ENCODE peak calls at places on chromosome 4, in eight cellular contexts. K is transverse colon, F is HCT116, G is breast epithelium, V is Panc1, I is esophagus muscularis mucosa, S is K562, Z is sigmoid colon. B is an unnamed sample.

GRCh38 chr4:103011378-103012025 is 8.0 kb downstream of the SLC9B1 start:
- DNase-seq in K (peak; percentile 75), I (no peak), Z (no peak), G (no peak), S (peak; percentile 17), V (no peak), F (no peak), B (no peak)

GRCh38 chr4:56803473-56803872 is 18.0 kb downstream of the SPINK2 start:
- DNase-seq in F (no peak), I (no peak), G (no peak), Z (no peak), V (no peak), K (no peak), S (no peak), B (no peak)

GRCh38 chr4:121150486-121150885 is 13.6 kb downstream of the TNIP3 start:
- DNase-seq in S (no peak), Z (no peak), I (no peak), K (no peak), G (no peak), F (no peak), V (no peak), B (no peak)

GRCh38 chr4:24858550-24858949 is 54.3 kb downstream of the CCDC149 start:
- DNase-seq in K (no peak), Z (no peak), I (no peak), V (no peak), S (no peak), F (no peak), G (no peak), B (no peak)

GRCh38 chr4:63582997-63583396 is 826.3 kb downstream of the TECRL start:
- DNase-seq in V (no peak), Z (no peak), K (no peak), G (no peak), F (no peak), S (no peak), I (no peak), B (no peak)

GRCh38 chr4:168589154-168589553 is 92.3 kb downstream of the PALLD start:
- DNase-seq in K (no peak), I (no peak), F (peak; percentile 94), Z (no peak), G (no peak), S (no peak), V (no peak), B (no peak)

GRCh38 chr4:15020502-15021286 is 18.4 kb downstream of the CPEB2 start:
- DNase-seq in K (no peak), S (no peak), Z (no peak), G (no peak), F (no peak), I (no peak), V (no peak), B (no peak)

GRCh38 chr4:24897639-24898038 is 15.2 kb downstream of the CCDC149 start:
- DNase-seq in S (no peak), G (no peak), I (no peak), Z (no peak), V (no peak), K (no peak), F (no peak), B (no peak)

GRCh38 chr4:151690884-151691283 is 69.9 kb downstream of the GATB start:
- DNase-seq in I (no peak), Z (no peak), K (no peak), G (no peak), S (no peak), V (no peak), F (no peak), B (no peak)

GRCh38 chr4:152443859-152444258 is 92.0 kb downstream of the FBXW7 start:
- DNase-seq in S (no peak), K (no peak), V (no peak), G (no peak), Z (no peak), I (no peak), F (no peak), B (no peak)

GRCh38 chr4:73452953-73453700 is 17.1 kb downstream of the AFP start:
- DNase-seq in S (no peak), I (no peak), V (no peak), Z (no peak), F (no peak), G (no peak), K (peak; percentile 56), B (no peak)

GRCh38 chr4:76570141-76570989 is 135.3 kb downstream of the SHROOM3 start:
- DNase-seq in F (no peak), V (peak; percentile 78), Z (no peak), K (no peak), S (no peak), I (no peak), G (no peak), B (no peak)

GRCh38 chr4:15575951-15576350 is 79.2 kb downstream of the FBXL5 start:
- DNase-seq in Z (no peak), S (no peak), F (no peak), I (no peak), K (no peak), G (no peak), V (no peak), B (no peak)

GRCh38 chr4:184751585-184751956 is 17.7 kb upstream of the CENPU start:
- DNase-seq in F (no peak), Z (no peak), V (no peak), I (no peak), K (no peak), S (no peak), G (no peak), B (no peak)

GRCh38 chr4:6225469-6225868 is 25.1 kb upstream of the JAKMIP1 start:
- DNase-seq in S (peak; percentile 35), K (no peak), Z (peak; percentile 35), F (no peak), I (no peak), V (no peak), G (peak; percentile 17), B (no peak)

GRCh38 chr4:65825121-65825520 is 154.8 kb upstream of the EPHA5 start:
- DNase-seq in Z (no peak), K (no peak), V (no peak), S (no peak), I (no peak), F (no peak), G (no peak), B (no peak)

GRCh38 chr4:174217273-174218126 is 66.0 kb downstream of the FBXO8 start:
- DNase-seq in S (no peak), F (no peak), I (no peak), V (no peak), K (no peak), G (no peak), Z (no peak), B (no peak)

DNA sequence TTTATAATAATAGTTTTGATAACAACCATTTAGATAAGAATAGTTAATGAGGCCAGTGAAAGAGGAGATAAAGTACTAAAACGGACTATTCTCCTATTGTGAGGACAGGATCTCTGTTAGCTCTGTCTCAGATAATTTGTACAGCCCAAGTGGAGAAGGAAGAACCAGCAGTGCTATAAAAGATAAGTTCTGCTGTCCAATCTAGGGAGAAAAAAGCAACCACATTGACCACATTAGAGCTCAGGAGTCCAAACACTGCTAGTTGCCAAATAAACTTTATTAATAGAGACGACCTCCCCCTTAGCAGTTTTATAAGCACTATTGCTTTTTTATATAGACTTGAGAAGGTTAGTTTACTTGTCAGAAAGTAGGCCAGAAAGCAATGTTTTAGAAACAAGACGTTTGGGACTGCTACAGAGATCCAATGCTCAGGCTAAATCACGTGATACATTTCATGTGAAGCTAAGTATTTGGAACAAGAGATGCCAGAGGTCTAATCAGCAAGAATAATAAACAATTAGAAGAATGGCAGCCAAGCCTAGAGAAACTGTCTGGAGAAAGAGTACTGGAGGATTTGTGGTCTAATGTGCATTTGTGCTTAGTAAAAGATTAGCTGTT is 15.9 kb downstream of the IL15 start:
- DNase-seq in F (no peak), S (no peak), I (no peak), K (no peak), G (no peak), Z (no peak), V (no peak), B (no peak)
- TF ChIP-seq POLR2AphosphoS5 in F (no peak), S (no peak), I (no peak), K (no peak), G (no peak), Z (no peak), V (no peak), B (no peak)

GRCh38 chr4:38950734-38951133 is 81.5 kb downstream of the TMEM156 start:
- DNase-seq in S (no peak), Z (no peak), K (no peak), F (no peak), I (no peak), G (no peak), V (no peak), B (no peak)

GRCh38 chr4:38949416-38950051 is 81.9 kb downstream of the FAM114A1 start:
- DNase-seq in S (no peak), K (no peak), F (no peak), V (no peak), G (no peak), I (no peak), Z (no peak), B (no peak)

GRCh38 chr4:38951598-38951997 is 80.6 kb downstream of the TMEM156 start:
- DNase-seq in Z (no peak), K (no peak), S (no peak), I (no peak), F (no peak), G (no peak), V (no peak), B (no peak)

GRCh38 chr4:38950159-38950558 is 82.0 kb downstream of the TMEM156 start:
- DNase-seq in Z (no peak), V (no peak), I (no peak), K (no peak), F (no peak), S (no peak), G (no peak), B (no peak)

GRCh38 chr4:38948551-38948950 is 80.9 kb downstream of the FAM114A1 start:
- DNase-seq in K (peak; percentile 49), S (no peak), I (no peak), Z (peak; percentile 94), F (no peak), V (peak; percentile 46), G (no peak), B (no peak)
- TF ChIP-seq POLR2AphosphoS5 in K (peak; percentile 92), S (no peak), I (peak; percentile 88), Z (peak; percentile 94), F (no peak), V (no peak), G (no peak), B (no peak)

GRCh38 chr4:183438458-183439113 is 5.8 kb upstream of the CDKN2AIP start:
- DNase-seq in S (no peak), I (no peak), Z (no peak), F (peak; percentile 82), G (no peak), V (peak; percentile 88), K (peak; percentile 41), B (no peak)
- TF ChIP-seq POLR2AphosphoS5 in S (no peak), I (no peak), Z (no peak), F (peak; percentile 39), G (no peak), V (peak; percentile 81), K (peak; percentile 84), B (no peak)

DNA sequence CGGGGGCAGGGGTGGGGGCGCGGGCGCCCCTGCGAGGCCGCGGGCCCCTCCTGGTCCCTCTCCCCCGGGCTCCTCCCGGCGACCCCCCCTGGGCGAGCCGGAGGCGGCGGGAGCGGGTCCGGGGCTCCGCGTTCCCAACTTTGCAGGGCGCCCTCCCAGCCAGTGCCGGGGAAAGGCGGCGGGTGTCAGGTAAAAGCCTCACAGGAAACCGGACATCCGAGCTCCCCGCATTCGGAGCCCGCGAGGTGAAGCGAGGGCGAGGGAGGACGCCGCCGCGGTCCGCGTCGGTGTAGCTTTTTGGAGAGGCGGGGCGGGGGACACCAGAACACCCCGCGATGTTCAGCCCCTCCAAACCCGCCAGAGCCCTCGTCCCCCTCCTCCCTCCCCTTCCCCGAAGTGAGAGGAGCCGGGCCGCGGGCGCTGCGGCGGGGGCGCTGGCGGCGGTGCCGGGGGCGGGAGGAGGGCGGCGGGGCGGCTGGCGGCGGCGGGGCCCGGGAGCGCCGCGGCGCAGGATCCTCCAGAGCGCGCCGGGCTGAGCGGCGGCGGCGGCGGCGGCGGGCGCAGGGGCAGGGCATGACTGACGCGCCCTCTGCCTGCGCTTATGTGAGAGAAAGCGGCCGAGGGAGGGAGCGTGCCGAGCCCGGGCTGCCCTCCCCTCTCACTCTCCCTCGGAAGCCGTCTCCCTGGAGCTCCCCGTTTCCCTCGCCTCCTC is at the start of gene VEGFC:
- DNase-seq in K (peak; percentile 24), Z (peak; percentile 72), F (no peak), S (no peak), I (no peak), V (no peak), G (peak; percentile 63), B (peak; percentile 14)
- TF ChIP-seq POLR2AphosphoS5 in K (no peak), Z (no peak), F (no peak), S (no peak), I (no peak), V (no peak), G (no peak), B (no peak)